ENCODE peak calls at places on chromosome 17, in seven cellular contexts. B is heart right ventricle, M is epithelial cell of esophagus, I is K562, D is pancreas, L is tibial artery, O is stomach. Q is an unnamed sample.

GRCh38 chr17:16442594-16443389 is 27.4 kb downstream of the TRPV2 start:
- DNase-seq in B (no peak), I (no peak), L (no peak), M (no peak), O (no peak), D (no peak), Q (no peak)

GRCh38 chr17:29291163-29291752 is 2.7 kb downstream of the NUFIP2 start:
- DNase-seq in L (no peak), I (no peak), M (peak; percentile 78), D (no peak), O (no peak), B (no peak), Q (peak; percentile 47)

GRCh38 chr17:32564325-32564724 is 77.5 kb downstream of the CDK5R1 start:
- DNase-seq in M (peak; percentile 42), B (no peak), I (no peak), O (no peak), D (no peak), L (no peak), Q (no peak)

GRCh38 chr17:49676276-49676868 is 1.5 kb downstream of the SPOP start:
- DNase-seq in O (no peak), M (no peak), L (no peak), D (no peak), B (no peak), I (peak; percentile 37), Q (no peak)

GRCh38 chr17:78343099-78343432 is 16.8 kb downstream of the SOCS3 start:
- DNase-seq in M (no peak), O (peak; percentile 52), I (no peak), L (peak; percentile 82), D (peak; percentile 77), B (peak; percentile 72), Q (no peak)

GRCh38 chr17:1709971-1710806 is at the start of gene TLCD2:
- DNase-seq in I (peak; percentile 65), B (peak; percentile 81), M (peak; percentile 77), O (peak; percentile 80), L (peak; percentile 75), D (peak; percentile 87), Q (no peak)

GRCh38 chr17:74935585-74936469 is at the start of gene OTOP3:
- DNase-seq in D (no peak), M (no peak), B (no peak), O (no peak), L (no peak), I (no peak), Q (no peak)

GRCh38 chr17:19897108-19897854 is 29.5 kb upstream of the ULK2 start:
- DNase-seq in D (no peak), I (no peak), O (peak; percentile 61), B (peak; percentile 49), L (no peak), M (peak; percentile 59), Q (no peak)

GRCh38 chr17:64384253-64385186 is 6.1 kb downstream of the PECAM1 start:
- DNase-seq in L (no peak), B (no peak), D (no peak), I (no peak), M (no peak), O (peak; percentile 20), Q (no peak)

GRCh38 chr17:44307387-44308186 is 814 bp upstream of the RUNDC3A start:
- DNase-seq in D (peak; percentile 85), O (no peak), M (peak; percentile 75), B (no peak), I (no peak), L (no peak), Q (no peak)

GRCh38 chr17:7853693-7854043 is 1.2 kb upstream of the TMEM88 start:
- DNase-seq in D (peak; percentile 66), L (no peak), B (no peak), O (no peak), I (no peak), M (no peak), Q (no peak)

DNA sequence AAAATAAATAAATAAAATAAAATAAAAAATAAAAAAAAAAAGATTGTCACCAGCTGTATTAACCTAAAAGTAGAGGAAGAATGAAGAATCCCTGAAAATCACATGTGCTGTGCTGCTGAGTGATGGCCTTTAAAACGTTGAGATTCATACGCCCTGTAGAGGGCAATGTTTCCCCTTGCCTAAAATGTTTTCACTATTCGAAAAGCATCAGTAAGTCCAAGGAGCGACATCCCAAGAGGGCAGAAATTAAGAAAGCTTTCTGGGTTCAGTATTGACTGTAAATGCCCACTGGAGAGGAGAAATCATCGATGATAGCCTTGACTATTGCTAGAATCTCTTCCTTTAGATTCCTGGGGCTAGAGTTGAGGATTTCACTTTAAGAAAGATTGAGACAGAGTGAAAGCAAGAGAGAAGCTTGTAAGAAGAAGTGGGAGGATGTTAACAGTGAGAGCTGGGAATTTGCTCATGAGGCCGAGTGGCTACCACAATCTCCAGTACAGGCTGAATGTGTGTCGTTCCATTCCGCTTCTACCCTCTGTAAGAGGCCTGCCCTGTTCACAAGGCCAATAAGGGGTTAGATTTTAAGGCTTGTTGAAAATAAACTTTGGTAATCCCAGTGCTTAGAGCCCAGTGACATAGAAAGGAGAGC is 170.8 kb upstream of the FAM20A start:
- DNase-seq in L (no peak), M (peak; percentile 66), O (no peak), B (no peak), I (peak; percentile 14), D (no peak), Q (peak; percentile 60)
- H3K4me3 ChIP-seq in L (peak overlapping the region; percentile 22), M (no peak overlapping the region), O (no peak overlapping the region), B (peak overlapping the region; percentile 29), I (no peak overlapping the region), D (no peak overlapping the region), Q (no peak overlapping the region)

GRCh38 chr17:14296511-14296910 is 4.4 kb upstream of the HS3ST3B1 start:
- DNase-seq in O (no peak), B (no peak), D (no peak), M (no peak), I (no peak), L (no peak), Q (no peak)

GRCh38 chr17:14298221-14298994 is 2.5 kb upstream of the HS3ST3B1 start:
- DNase-seq in D (peak; percentile 52), B (no peak), I (no peak), O (no peak), L (no peak), M (no peak), Q (no peak)

GRCh38 chr17:14295676-14296075 is 5.2 kb upstream of the HS3ST3B1 start:
- DNase-seq in I (no peak), D (no peak), L (no peak), M (no peak), B (no peak), O (no peak), Q (no peak)

GRCh38 chr17:14299261-14300093 is 1.4 kb upstream of the HS3ST3B1 start:
- DNase-seq in B (peak; percentile 40), M (no peak), I (peak; percentile 30), D (peak; percentile 78), O (peak; percentile 40), L (no peak), Q (no peak)

GRCh38 chr17:14297161-14297851 is 3.6 kb upstream of the HS3ST3B1 start:
- DNase-seq in L (no peak), D (peak; percentile 77), I (no peak), M (peak; percentile 13), O (peak; percentile 38), B (peak; percentile 67), Q (no peak)
- TF ChIP-seq CTCF in L (no peak), D (no peak), I (no peak), M (no peak), O (peak; percentile 17), B (peak; percentile 19), Q (peak; percentile 28)

DNA sequence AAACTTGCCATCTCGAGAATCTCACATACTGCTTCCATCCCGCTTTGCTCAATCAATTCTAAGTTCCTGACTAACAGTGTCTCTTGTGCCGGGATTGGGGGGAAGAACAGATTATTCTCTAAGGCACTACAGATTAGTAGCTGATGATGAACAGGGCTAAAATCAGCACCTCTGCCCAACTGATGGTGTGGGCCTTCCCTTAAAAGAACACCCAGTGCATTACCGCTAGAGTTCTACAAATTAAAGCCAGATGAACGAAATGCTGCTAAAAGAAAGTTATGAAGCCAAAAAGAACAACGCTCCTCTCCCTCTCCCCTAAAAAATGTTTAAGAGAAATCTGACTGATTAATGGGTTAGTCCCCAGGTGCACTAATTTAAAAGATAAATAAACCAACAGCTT is 4.4 kb downstream of the CDC27 start:
- DNase-seq in M (no peak), I (no peak), O (no peak), D (no peak), B (no peak), L (no peak), Q (no peak)
- H3K4me3 ChIP-seq in M (no peak overlapping the region), I (no peak overlapping the region), O (no peak overlapping the region), D (no peak overlapping the region), B (no peak overlapping the region), L (no peak overlapping the region), Q (peak overlapping the region; percentile 3)

DNA sequence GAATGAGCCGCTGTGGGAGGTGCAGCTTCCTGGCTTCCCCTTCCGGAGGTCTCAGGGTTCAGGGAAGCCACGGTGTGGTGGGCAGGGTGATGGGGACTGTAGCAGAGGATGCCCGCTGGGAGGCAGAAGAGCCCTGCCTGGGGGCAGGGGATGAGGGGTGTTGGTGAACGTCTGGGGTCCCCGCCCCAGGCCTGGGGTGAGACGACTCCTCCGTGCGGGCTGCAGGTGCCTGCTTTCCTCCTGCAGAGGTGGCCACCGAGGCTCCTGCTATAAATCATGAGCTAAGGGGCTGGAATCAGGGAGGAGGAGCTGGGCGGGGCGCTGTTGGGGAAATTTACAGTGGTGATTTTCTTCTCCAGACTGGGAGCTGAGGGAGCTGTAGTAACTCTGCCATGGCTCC is 167.0 kb downstream of the MRM1 start:
- DNase-seq in O (no peak), L (no peak), M (no peak), I (peak; percentile 34), B (no peak), D (no peak), Q (no peak)
- TF ChIP-seq CTCF in O (no peak), L (no peak), M (no peak), I (peak; percentile 34), B (no peak), D (no peak), Q (no peak)

DNA sequence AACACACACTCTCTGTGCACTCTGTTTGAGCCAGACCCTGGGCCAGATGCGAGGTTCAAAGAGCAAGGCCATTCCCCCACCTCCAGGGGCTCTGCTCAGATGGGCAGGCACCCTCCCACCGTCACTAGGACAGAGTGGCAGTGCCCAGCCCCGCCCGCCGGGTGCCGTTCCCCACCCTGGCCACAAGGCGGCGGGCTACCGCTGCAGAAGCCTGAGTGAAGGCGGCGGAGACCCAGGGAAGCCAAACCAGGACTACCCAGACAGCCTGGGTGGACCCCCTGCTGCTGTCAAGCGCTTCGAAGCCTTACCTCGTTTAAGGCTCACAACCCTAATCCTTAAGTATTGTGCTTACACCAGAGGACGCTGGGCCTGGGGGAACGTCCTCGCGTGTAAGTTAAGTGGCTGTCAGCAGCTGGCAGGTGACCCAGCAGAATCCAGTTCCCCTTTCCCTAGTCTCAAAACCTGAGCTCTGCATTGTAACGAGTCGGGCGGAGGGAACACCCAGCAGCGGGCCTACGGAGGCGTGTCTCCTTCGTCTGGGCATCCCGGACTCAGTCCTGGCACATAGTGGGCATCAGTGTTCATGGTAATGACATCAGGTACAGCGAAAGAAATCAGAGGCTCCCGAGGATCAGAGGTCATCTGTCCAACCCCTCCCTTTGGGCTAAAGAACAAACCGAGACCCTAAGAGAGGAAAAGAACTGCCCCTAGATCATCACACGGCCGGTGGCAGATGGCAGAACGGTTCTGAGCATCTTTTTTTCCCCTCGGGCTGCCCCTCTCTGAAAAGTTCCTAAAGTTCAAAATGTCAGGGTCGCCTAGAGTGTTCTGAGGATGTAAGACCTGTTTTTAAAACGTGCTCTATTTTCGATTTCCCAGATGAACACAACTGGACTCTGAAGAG is 4.4 kb downstream of the ARHGAP27 start:
- DNase-seq in I (peak; percentile 80), D (peak; percentile 90), M (peak; percentile 74), B (peak; percentile 76), L (peak; percentile 60), O (peak; percentile 86), Q (no peak)
- H3K4me3 ChIP-seq in I (no peak overlapping the region), D (no peak overlapping the region), M (no peak overlapping the region), B (peak overlapping the region; percentile 17), L (no peak overlapping the region), O (peak overlapping the region; percentile 28), Q (no peak overlapping the region)